ENCODE peak calls at places on chromosomes 2 and 18, in five cellular contexts. One of them, this sample, is unnamed.

GRCh38 chr2:167127135-167127534 is 238.9 kb downstream of the XIRP2 start:
- DNase-seq in astrocyte of the spinal cord: no peak
- DNase-seq in astrocyte: peak; percentile 8
- DNase-seq in lung: no peak
- DNase-seq in NCI-H187: no peak
- DNase-seq in this sample: no peak

GRCh38 chr2:157488877-157489276 is 45.0 kb upstream of the CYTIP start:
- DNase-seq in astrocyte of the spinal cord: no peak
- DNase-seq in astrocyte: no peak
- DNase-seq in lung: no peak
- DNase-seq in NCI-H187: no peak
- DNase-seq in this sample: no peak

GRCh38 chr2:83899271-83899670 is 559.8 kb downstream of the SUCLG1 start:
- DNase-seq in astrocyte of the spinal cord: no peak
- DNase-seq in astrocyte: no peak
- DNase-seq in lung: no peak
- DNase-seq in NCI-H187: no peak
- DNase-seq in this sample: no peak

GRCh38 chr2:216858312-216858711 is 1.6 kb downstream of the TNP1 start:
- DNase-seq in astrocyte of the spinal cord: no peak
- DNase-seq in astrocyte: no peak
- DNase-seq in lung: no peak
- DNase-seq in NCI-H187: no peak
- DNase-seq in this sample: no peak

GRCh38 chr18:3209859-3210569 is 9.8 kb downstream of the MYOM1 start:
- DNase-seq in astrocyte of the spinal cord: no peak
- DNase-seq in astrocyte: no peak
- DNase-seq in lung: no peak
- DNase-seq in NCI-H187: no peak
- DNase-seq in this sample: no peak

GRCh38 chr2:56812432-56812831 is 628.6 kb downstream of the CCDC85A start:
- DNase-seq in astrocyte of the spinal cord: no peak
- DNase-seq in astrocyte: no peak
- DNase-seq in lung: no peak
- DNase-seq in NCI-H187: no peak
- DNase-seq in this sample: no peak

GRCh38 chr18:25675123-25675850 is 323.3 kb upstream of the ZNF521 start:
- DNase-seq in astrocyte of the spinal cord: no peak
- DNase-seq in astrocyte: no peak
- DNase-seq in lung: no peak
- DNase-seq in NCI-H187: no peak
- DNase-seq in this sample: no peak

GRCh38 chr18:23835506-23835905 is 146.3 kb downstream of the LAMA3 start:
- DNase-seq in astrocyte of the spinal cord: no peak
- DNase-seq in astrocyte: no peak
- DNase-seq in lung: no peak
- DNase-seq in NCI-H187: no peak
- DNase-seq in this sample: no peak

GRCh38 chr2:25960920-25961319 is 21.4 kb downstream of the KIF3C start:
- DNase-seq in astrocyte of the spinal cord: peak; percentile 60
- DNase-seq in astrocyte: no peak
- DNase-seq in lung: no peak
- DNase-seq in NCI-H187: no peak
- DNase-seq in this sample: no peak

GRCh38 chr2:217956895-217957457 is 45.8 kb downstream of the TNS1 start:
- DNase-seq in astrocyte of the spinal cord: no peak
- DNase-seq in astrocyte: no peak
- DNase-seq in lung: no peak
- DNase-seq in NCI-H187: no peak
- DNase-seq in this sample: peak; percentile 59

GRCh38 chr2:105546623-105546964 is 147.7 kb upstream of the FHL2 start:
- DNase-seq in astrocyte of the spinal cord: no peak
- DNase-seq in astrocyte: no peak
- DNase-seq in lung: no peak
- DNase-seq in NCI-H187: no peak
- DNase-seq in this sample: no peak

GRCh38 chr18:55093295-55093694 is 134.0 kb upstream of the CCDC68 start:
- DNase-seq in astrocyte of the spinal cord: no peak
- DNase-seq in astrocyte: no peak
- DNase-seq in lung: no peak
- DNase-seq in NCI-H187: no peak
- DNase-seq in this sample: no peak

GRCh38 chr18:34028341-34028740 is 196.4 kb downstream of the NOL4 start:
- DNase-seq in astrocyte of the spinal cord: peak; percentile 87
- DNase-seq in astrocyte: peak; percentile 86
- DNase-seq in lung: no peak
- DNase-seq in NCI-H187: no peak
- DNase-seq in this sample: no peak

GRCh38 chr2:101349893-101350662 is 37.2 kb downstream of the CREG2 start:
- DNase-seq in astrocyte of the spinal cord: peak; percentile 55
- DNase-seq in astrocyte: peak; percentile 50
- DNase-seq in lung: no peak
- DNase-seq in NCI-H187: no peak
- DNase-seq in this sample: no peak

This sample was measured in left ventricle myocardium inferior.